ENCODE peak calls at places on chromosomes 1 and 21, in four cellular contexts. Q is K562, J is H1, R is GM12878. I is an unnamed sample.

GRCh38 chr1:225765982-225766674 is 11.5 kb upstream of the SRP9 start:
- DNase-seq in J (no peak), R (no peak), Q (no peak), I (peak; percentile 58)

GRCh38 chr21:31684918-31685317 is 25.4 kb downstream of the SOD1 start:
- DNase-seq in R (no peak), J (no peak), Q (no peak), I (no peak)

GRCh38 chr1:85398391-85399064 is 66.4 kb downstream of the DDAH1 start:
- DNase-seq in Q (no peak), J (no peak), R (no peak), I (no peak)

GRCh38 chr1:206048582-206048981 is 4.4 kb upstream of the RHEX start:
- DNase-seq in J (no peak), Q (no peak), R (no peak), I (peak; percentile 86)

GRCh38 chr1:50452700-50453099 is 29.5 kb upstream of the DMRTA2 start:
- DNase-seq in Q (no peak), J (no peak), R (no peak), I (no peak)

GRCh38 chr1:43858324-43858723 is 75.3 kb upstream of the ARTN start:
- DNase-seq in J (no peak), Q (no peak), R (no peak), I (peak; percentile 27)

GRCh38 chr1:92441316-92442311 is 45.1 kb downstream of the GFI1 start:
- DNase-seq in R (no peak), J (peak; percentile 17), Q (peak; percentile 28), I (peak; percentile 96)

GRCh38 chr1:96313216-96313615 is 408.4 kb upstream of the PTBP2 start:
- DNase-seq in R (no peak), Q (no peak), J (no peak), I (no peak)

GRCh38 chr1:26094076-26094669 is 17.5 kb upstream of the PDIK1L start:
- DNase-seq in Q (peak; percentile 61), R (no peak), J (no peak), I (no peak)

GRCh38 chr1:155174334-155175280 is 958 bp downstream of the TRIM46 start:
- DNase-seq in J (no peak), Q (no peak), R (no peak), I (no peak)

GRCh38 chr21:31520506-31521163 is 138.9 kb upstream of the SOD1 start:
- DNase-seq in R (no peak), Q (no peak), J (no peak), I (no peak)

GRCh38 chr1:41804176-41804575 is 114.5 kb downstream of the HIVEP3 start:
- DNase-seq in Q (no peak), R (no peak), J (no peak), I (no peak)

GRCh38 chr1:243582321-243582720 is 267.7 kb downstream of the AKT3 start:
- DNase-seq in Q (no peak), J (no peak), R (no peak), I (no peak)

GRCh38 chr1:17079140-17079868 is 25.5 kb upstream of the SDHB start:
- DNase-seq in J (no peak), Q (no peak), R (no peak), I (no peak)

GRCh38 chr1:23244362-23244761 is 27.1 kb upstream of the HTR1D start:
- DNase-seq in J (no peak), R (no peak), Q (no peak), I (no peak)

GRCh38 chr1:155009742-155010141 is 7.1 kb downstream of the ZBTB7B start:
- DNase-seq in Q (no peak), J (no peak), R (no peak), I (no peak)

GRCh38 chr1:213858581-213858980 is 129.2 kb upstream of the PROX1 start:
- DNase-seq in Q (no peak), J (no peak), R (no peak), I (peak; percentile 65)

GRCh38 chr21:41373253-41373652 is 11.4 kb downstream of the MX2 start:
- DNase-seq in J (no peak), R (no peak), Q (no peak), I (no peak)

GRCh38 chr1:115430717-115431116 is 92.7 kb upstream of the NGF start:
- DNase-seq in Q (peak; percentile 21), J (no peak), R (no peak), I (peak; percentile 30)

GRCh38 chr1:115184260-115184950 is 95.1 kb upstream of the TSPAN2 start:
- DNase-seq in J (no peak), Q (no peak), R (no peak), I (no peak)

GRCh38 chr1:60227581-60228252 is 154.1 kb upstream of the C1orf87 start:
- DNase-seq in R (no peak), Q (no peak), J (no peak), I (no peak)

GRCh38 chr21:45642122-45642813 is 1.3 kb upstream of the PCBP3 start:
- DNase-seq in Q (no peak), J (no peak), R (no peak), I (no peak)

GRCh38 chr21:36113647-36114428 is 21.0 kb upstream of the CBR3 start:
- DNase-seq in R (no peak), J (no peak), Q (no peak), I (peak; percentile 70)

GRCh38 chr1:34975312-34975711 is 9.8 kb downstream of the TMEM35B start:
- DNase-seq in J (no peak), Q (no peak), R (no peak), I (no peak)

GRCh38 chr1:67479146-67479891 is 49.1 kb upstream of the SERBP1 start:
- DNase-seq in R (no peak), J (no peak), Q (peak; percentile 95), I (no peak)

GRCh38 chr1:31792116-31792515 is 23.7 kb downstream of the SPOCD1 start:
- DNase-seq in Q (no peak), J (no peak), R (no peak), I (no peak)

GRCh38 chr1:109281680-109282496 is 1.1 kb downstream of the PSRC1 start:
- DNase-seq in Q (peak; percentile 33), R (no peak), J (no peak), I (no peak)

GRCh38 chr1:82451191-82451590 is 650.5 kb downstream of the ADGRL2 start:
- DNase-seq in J (no peak), R (no peak), Q (no peak), I (no peak)

GRCh38 chr21:43789276-43790052 is at the start of gene RRP1:
- DNase-seq in Q (peak; percentile 97), R (peak; percentile 59), J (peak; percentile 69), I (peak; percentile 74)

GRCh38 chr1:171468120-171468790 is 17.1 kb upstream of the PRRC2C start:
- DNase-seq in J (no peak), R (no peak), Q (no peak), I (no peak)

GRCh38 chr21:29265690-29266479 is 32.8 kb upstream of the BACH1 start:
- DNase-seq in J (no peak), Q (no peak), R (peak; percentile 30), I (no peak)

GRCh38 chr21:45098867-45099266 is 24.5 kb downstream of the ADARB1 start:
- DNase-seq in R (no peak), J (no peak), Q (peak; percentile 51), I (peak; percentile 32)

GRCh38 chr1:8441466-8441865 is 123.6 kb downstream of the SLC45A1 start:
- DNase-seq in J (no peak), Q (no peak), R (no peak), I (no peak)

GRCh38 chr1:163928649-163929048 is 606.9 kb downstream of the NUF2 start:
- DNase-seq in Q (no peak), J (no peak), R (no peak), I (no peak)

GRCh38 chr1:172637522-172637921 is 21.4 kb upstream of the FASLG start:
- DNase-seq in R (no peak), Q (peak; percentile 79), J (no peak), I (peak; percentile 15)

GRCh38 chr1:36881071-36881405 is 153.3 kb downstream of the GRIK3 start:
- DNase-seq in R (no peak), J (no peak), Q (no peak), I (no peak)

GRCh38 chr1:24584103-24584764 is 28.3 kb downstream of the NCMAP start:
- DNase-seq in J (no peak), R (no peak), Q (no peak), I (no peak)

GRCh38 chr1:155320661-155321576 is at the start of gene RUSC1:
- DNase-seq in Q (peak; percentile 77), R (no peak), J (peak; percentile 44), I (no peak)

GRCh38 chr1:7121622-7121988 is 336.4 kb downstream of the CAMTA1 start:
- DNase-seq in Q (no peak), J (no peak), R (no peak), I (no peak)
- TF ChIP-seq HDAC6 in Q (no peak), J (no peak), R (no peak), I (no peak)

DNA sequence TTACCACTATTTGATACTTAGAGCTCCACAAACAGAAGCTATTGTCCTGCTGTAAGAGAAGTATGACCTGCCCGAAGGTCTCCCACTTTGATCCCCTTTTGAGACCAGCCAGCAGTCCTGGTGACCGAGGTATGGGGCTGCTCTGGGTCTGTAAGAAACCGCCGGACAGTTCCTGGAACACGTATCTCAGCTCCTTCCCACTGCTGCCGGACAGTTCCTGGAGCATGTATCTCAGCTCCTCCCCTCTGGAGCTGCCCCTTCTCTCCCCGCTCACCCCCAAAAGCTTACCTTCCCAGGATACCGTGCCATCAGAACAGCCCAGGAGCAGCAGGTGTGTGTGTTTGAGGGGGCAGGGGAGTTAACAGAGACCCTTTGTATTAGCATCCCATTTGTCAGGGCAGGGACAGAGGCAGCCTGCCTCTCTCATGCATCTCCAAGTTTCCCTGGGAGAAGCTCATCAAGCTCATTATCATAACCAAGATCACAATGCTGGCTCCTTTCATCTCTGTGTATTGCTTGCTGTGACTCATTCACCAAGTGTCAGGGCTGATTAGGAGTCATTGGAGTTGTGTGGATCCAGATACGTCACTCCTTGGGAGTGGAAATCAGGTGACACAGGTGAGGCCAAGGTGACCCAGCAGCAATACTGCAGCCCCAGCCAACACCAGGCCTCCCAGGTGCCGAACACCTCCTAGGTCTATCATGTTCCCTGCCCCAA is 25.3 kb downstream of the OPTC start:
- DNase-seq in R (no peak), J (peak; percentile 85), Q (peak; percentile 16), I (no peak)
- TF ChIP-seq RFX5 in R (no peak), J (no peak), Q (no peak), I (no peak)

GRCh38 chr1:111520040-111520439 is 16.6 kb upstream of the ADORA3 start:
- DNase-seq in J (no peak), R (no peak), Q (no peak), I (no peak)
- TF ChIP-seq HDAC6 in J (no peak), R (no peak), Q (no peak), I (no peak)

DNA sequence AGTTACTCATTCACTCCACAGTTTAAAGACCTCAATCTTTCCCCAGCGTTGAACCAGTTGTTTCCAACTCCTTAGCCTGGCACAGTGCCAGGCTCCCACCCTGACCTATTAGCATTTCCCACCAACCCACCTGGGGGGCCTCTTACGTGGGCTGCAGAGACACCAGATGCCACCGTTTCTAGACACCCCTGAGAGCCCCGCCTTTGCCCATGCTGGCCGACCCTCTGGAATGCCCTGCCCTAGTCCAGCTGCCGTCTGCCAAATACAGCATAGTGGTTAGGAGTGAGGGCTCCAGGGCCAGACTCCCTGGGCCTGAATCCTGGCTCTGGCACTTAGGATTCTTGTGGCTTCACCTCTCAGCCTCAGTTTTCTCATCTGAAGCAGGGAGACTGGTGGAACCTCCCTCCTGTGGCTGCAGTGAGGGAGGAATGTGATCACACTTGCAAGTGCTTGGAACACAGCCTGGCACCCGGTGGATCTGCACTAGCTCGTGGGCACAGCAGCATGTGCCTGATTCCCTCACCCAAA is 65.2 kb downstream of the TMCO4 start:
- DNase-seq in Q (no peak), J (no peak), R (no peak), I (no peak)
- TF ChIP-seq RFX5 in Q (no peak), J (no peak), R (no peak), I (no peak)